ENCODE peak calls at places on chromosomes 3 and 15, in five cellular contexts. S, I, P, N and B are unnamed samples.

GRCh38 chr3:44114142-44114541 is 127.5 kb upstream of the TOPAZ1 start:
- DNase-seq in S (no peak), I (no peak), P (no peak), N (peak), B (no peak)

GRCh38 chr3:105970283-105970682 is 101.5 kb upstream of the CBLB start:
- DNase-seq in S (peak), I (peak), P (peak), N (peak), B (peak)

GRCh38 chr3:190086191-190086590 is 34.5 kb downstream of the P3H2 start:
- DNase-seq in S (no peak), I (no peak), P (no peak), N (no peak), B (no peak)

GRCh38 chr15:90002428-90002844 is 1.3 kb downstream of the ZNF710 start:
- DNase-seq in S (no peak), I (peak), P (peak), N (peak), B (no peak)

GRCh38 chr3:80232760-80233159 is 465.0 kb upstream of the ROBO1 start:
- DNase-seq in S (no peak), I (peak), P (no peak), N (no peak), B (no peak)

GRCh38 chr3:150168694-150169093 is 198.0 kb upstream of the PFN2 start:
- DNase-seq in S (no peak), I (peak), P (no peak), N (peak), B (no peak)

GRCh38 chr3:50806806-50807205 is 132.1 kb downstream of the DOCK3 start:
- DNase-seq in S (no peak), I (peak), P (no peak), N (no peak), B (no peak)

GRCh38 chr3:151835751-151836550 is 22.0 kb downstream of the AADAC start:
- DNase-seq in S (no peak), I (peak), P (no peak), N (peak), B (peak)

GRCh38 chr3:197952440-197952839 is 2.5 kb downstream of the RPL35A start:
- DNase-seq in S (no peak), I (no peak), P (no peak), N (no peak), B (no peak)

GRCh38 chr15:34122771-34123183 is 20.9 kb downstream of the PGBD4 start:
- DNase-seq in S (no peak), I (peak), P (no peak), N (peak), B (peak)

GRCh38 chr3:140421884-140422283 is 256.0 kb upstream of the TRIM42 start:
- DNase-seq in S (no peak), I (no peak), P (no peak), N (peak), B (no peak)

GRCh38 chr15:44536298-44536961 is 517 bp upstream of the EIF3J start:
- DNase-seq in S (peak), I (peak), P (peak), N (peak), B (peak)

GRCh38 chr3:188646592-188646991 is 492.6 kb downstream of the LPP start:
- DNase-seq in S (no peak), I (no peak), P (no peak), N (no peak), B (no peak)

GRCh38 chr3:168517514-168518071 is 421.9 kb upstream of the GOLIM4 start:
- DNase-seq in S (no peak), I (peak), P (no peak), N (no peak), B (no peak)

GRCh38 chr3:188321258-188321657 is 167.3 kb downstream of the LPP start:
- DNase-seq in S (no peak), I (no peak), P (no peak), N (no peak), B (no peak)

GRCh38 chr3:139611540-139611939 is 66.2 kb downstream of the NMNAT3 start:
- DNase-seq in S (no peak), I (no peak), P (no peak), N (no peak), B (no peak)

GRCh38 chr3:184325715-184326114 is 11.3 kb downstream of the EIF4G1 start:
- DNase-seq in S (no peak), I (no peak), P (no peak), N (no peak), B (no peak)

GRCh38 chr3:58627580-58627894 is 39.0 kb downstream of the FAM3D start:
- DNase-seq in S (no peak), I (peak), P (no peak), N (peak), B (no peak)

GRCh38 chr3:159616234-159616825 is 372.3 kb upstream of the IL12A start:
- DNase-seq in S (no peak), I (no peak), P (peak), N (peak), B (no peak)

GRCh38 chr3:84772841-84773240 is 185.9 kb upstream of the CADM2 start:
- DNase-seq in S (no peak), I (no peak), P (no peak), N (no peak), B (no peak)

GRCh38 chr15:97072560-97072959 is 742.1 kb downstream of the NR2F2 start:
- DNase-seq in S (no peak), I (no peak), P (no peak), N (no peak), B (no peak)

GRCh38 chr15:93929375-93930094 is 301.8 kb upstream of the MCTP2 start:
- DNase-seq in S (peak), I (peak), P (no peak), N (peak), B (peak)

GRCh38 chr15:74621936-74622335 is 6.3 kb downstream of the CLK3 start:
- DNase-seq in S (no peak), I (no peak), P (peak), N (no peak), B (no peak)

GRCh38 chr3:41297750-41298149 is 98.4 kb downstream of the CTNNB1 start:
- DNase-seq in S (no peak), I (no peak), P (no peak), N (no peak), B (no peak)

GRCh38 chr15:101052031-101052620 is 133.0 kb downstream of the LRRK1 start:
- DNase-seq in S (no peak), I (no peak), P (no peak), N (no peak), B (no peak)

GRCh38 chr3:71728632-71729342 is 3.6 kb upstream of the EIF4E3 start:
- DNase-seq in S (no peak), I (peak), P (no peak), N (peak), B (no peak)

GRCh38 chr15:97168704-97169475 is 791.6 kb upstream of the ARRDC4 start:
- DNase-seq in S (no peak), I (no peak), P (no peak), N (no peak), B (no peak)